ENCODE peak calls at places on chromosomes 6 and 20, in six cellular contexts. One of them, this sample, is unnamed.

GRCh38 chr6:88599561-88599960 is 363.9 kb downstream of the RNGTT start:
- DNase-seq in CD8-positive, alpha-beta memory T cell: no peak
- DNase-seq in neural progenitor cell: no peak
- DNase-seq in posterior cingulate gyrus: no peak
- DNase-seq in iPS-NIHi11: peak; percentile 32
- DNase-seq in left lung: no peak
- DNase-seq in this sample: no peak

GRCh38 chr6:121161881-121162280 is 172.4 kb downstream of the TBC1D32 start:
- DNase-seq in CD8-positive, alpha-beta memory T cell: no peak
- DNase-seq in neural progenitor cell: no peak
- DNase-seq in posterior cingulate gyrus: no peak
- DNase-seq in iPS-NIHi11: no peak
- DNase-seq in left lung: no peak
- DNase-seq in this sample: no peak

GRCh38 chr6:53103993-53104675 is 38.9 kb downstream of the FBXO9 start:
- DNase-seq in CD8-positive, alpha-beta memory T cell: no peak
- DNase-seq in neural progenitor cell: peak; percentile 16
- DNase-seq in posterior cingulate gyrus: no peak
- DNase-seq in iPS-NIHi11: no peak
- DNase-seq in left lung: no peak
- DNase-seq in this sample: no peak

GRCh38 chr20:41408131-41408789 is 41.6 kb upstream of the EMILIN3 start:
- DNase-seq in CD8-positive, alpha-beta memory T cell: no peak
- DNase-seq in neural progenitor cell: no peak
- DNase-seq in posterior cingulate gyrus: no peak
- DNase-seq in iPS-NIHi11: no peak
- DNase-seq in left lung: no peak
- DNase-seq in this sample: peak; percentile 6

GRCh38 chr6:71072508-71072907 is 115.6 kb upstream of the B3GAT2 start:
- DNase-seq in CD8-positive, alpha-beta memory T cell: no peak
- DNase-seq in neural progenitor cell: peak; percentile 40
- DNase-seq in posterior cingulate gyrus: no peak
- DNase-seq in iPS-NIHi11: no peak
- DNase-seq in left lung: no peak
- DNase-seq in this sample: no peak

GRCh38 chr6:133894795-133895401 is 6.0 kb downstream of the TCF21 start:
- DNase-seq in CD8-positive, alpha-beta memory T cell: no peak
- DNase-seq in neural progenitor cell: no peak
- DNase-seq in posterior cingulate gyrus: no peak
- DNase-seq in iPS-NIHi11: no peak
- DNase-seq in left lung: no peak
- DNase-seq in this sample: no peak

GRCh38 chr20:37007898-37008649 is 56.6 kb upstream of the SAMHD1 start:
- DNase-seq in CD8-positive, alpha-beta memory T cell: peak; percentile 51
- DNase-seq in neural progenitor cell: no peak
- DNase-seq in posterior cingulate gyrus: no peak
- DNase-seq in iPS-NIHi11: no peak
- DNase-seq in left lung: no peak
- DNase-seq in this sample: no peak

GRCh38 chr6:43123691-43124314 is 47.3 kb upstream of the SRF start:
- DNase-seq in CD8-positive, alpha-beta memory T cell: no peak
- DNase-seq in neural progenitor cell: no peak
- DNase-seq in posterior cingulate gyrus: no peak
- DNase-seq in iPS-NIHi11: no peak
- DNase-seq in left lung: no peak
- DNase-seq in this sample: no peak